ENCODE peak calls at places on chromosomes 13 and 19, in seven cellular contexts. M, B, N, C, L, O and X are unnamed samples.

GRCh38 chr19:18802354-18802753 is 11.2 kb upstream of the COMP start:
- DNase-seq in M (no peak), C (no peak), B (no peak), L (no peak), O (peak; percentile 25), N (no peak), X (no peak)

GRCh38 chr19:40578442-40578908 is 1.8 kb downstream of the SHKBP1 start:
- DNase-seq in M (no peak), L (no peak), N (peak; percentile 40), O (peak; percentile 90), C (peak; percentile 49), B (no peak), X (no peak)

GRCh38 chr19:49492573-49493411 is 3.4 kb upstream of the RPS11 start:
- DNase-seq in M (no peak), N (peak; percentile 65), B (no peak), C (no peak), L (no peak), O (peak; percentile 73), X (no peak)

GRCh38 chr19:30799854-30800755 is 427.9 kb downstream of the ZNF536 start:
- DNase-seq in O (peak; percentile 57), C (no peak), L (peak; percentile 18), N (no peak), M (no peak), B (no peak), X (no peak)

GRCh38 chr13:51246005-51246404 is 23.8 kb downstream of the FAM124A start:
- DNase-seq in O (no peak), C (no peak), L (no peak), B (no peak), M (no peak), N (no peak), X (no peak)

GRCh38 chr13:112627161-112627560 is 39.2 kb upstream of the TUBGCP3 start:
- DNase-seq in L (no peak), B (no peak), N (no peak), C (no peak), M (no peak), O (no peak), X (no peak)

GRCh38 chr19:23070353-23070781 is 46.5 kb upstream of the ZNF730 start:
- DNase-seq in M (no peak), B (no peak), C (peak; percentile 76), N (peak; percentile 59), L (no peak), O (peak; percentile 35), X (no peak)

GRCh38 chr13:43300817-43301216 is 277.4 kb downstream of the DNAJC15 start:
- DNase-seq in L (no peak), O (no peak), B (peak; percentile 72), C (no peak), N (peak; percentile 77), M (no peak), X (no peak)

GRCh38 chr19:7637374-7638256 is 705 bp downstream of the STXBP2 start:
- DNase-seq in L (peak; percentile 49), M (no peak), C (peak; percentile 47), O (peak; percentile 93), N (no peak), B (no peak), X (no peak)

GRCh38 chr19:24099829-24100228 is 12.8 kb downstream of the ZNF254 start:
- DNase-seq in C (peak; percentile 38), O (no peak), L (no peak), B (no peak), M (no peak), N (no peak), X (no peak)

GRCh38 chr19:39516270-39516669 is 1.3 kb downstream of the SELENOV start:
- DNase-seq in O (no peak), M (no peak), L (no peak), N (no peak), B (no peak), C (no peak), X (no peak)

GRCh38 chr19:12973236-12973635 is 3.9 kb downstream of the DAND5 start:
- DNase-seq in B (no peak), N (no peak), O (no peak), C (no peak), L (no peak), M (no peak), X (no peak)

GRCh38 chr13:77859450-77859849 is 59.2 kb downstream of the EDNRB start:
- DNase-seq in O (no peak), L (no peak), B (peak; percentile 93), C (peak; percentile 47), M (no peak), N (peak; percentile 96), X (no peak)

GRCh38 chr13:42022796-42023493 is 25.5 kb upstream of the DGKH start:
- DNase-seq in M (no peak), O (no peak), C (no peak), L (no peak), N (peak; percentile 82), B (no peak), X (no peak)

GRCh38 chr13:40974460-40975407 is 44.4 kb downstream of the ELF1 start:
- DNase-seq in C (peak; percentile 82), O (peak; percentile 81), L (no peak), M (no peak), N (peak; percentile 60), B (no peak), X (no peak)

GRCh38 chr19:28397311-28397710 is 815.6 kb downstream of the UQCRFS1 start:
- DNase-seq in N (no peak), C (no peak), B (no peak), M (no peak), L (no peak), O (no peak), X (no peak)

GRCh38 chr19:10353793-10354391 is 14.5 kb upstream of the ICAM3 start:
- DNase-seq in L (no peak), B (no peak), O (peak; percentile 84), M (peak; percentile 32), N (peak; percentile 41), C (peak; percentile 50), X (no peak)

GRCh38 chr19:32824906-32825608 is 44.5 kb downstream of the SLC7A9 start:
- DNase-seq in O (no peak), N (no peak), M (no peak), L (no peak), C (no peak), B (no peak), X (no peak)

GRCh38 chr19:50252111-50252886 is 48.9 kb downstream of the MYH14 start:
- DNase-seq in M (peak; percentile 6), N (peak; percentile 29), O (peak; percentile 56), B (no peak), C (peak; percentile 13), L (no peak), X (no peak)

GRCh38 chr13:91347212-91347995 is at the start of gene MIR17HG:
- DNase-seq in N (peak; percentile 75), B (no peak), O (peak; percentile 100), M (peak; percentile 87), C (peak; percentile 85), L (peak; percentile 92), X (peak; percentile 38)

GRCh38 chr13:91349992-91350911 is 2.8 kb downstream of the MIR17HG start:
- DNase-seq in N (no peak), O (peak; percentile 73), M (no peak), C (no peak), B (no peak), L (no peak), X (no peak)

GRCh38 chr13:91348906-91349435 is 1.5 kb downstream of the MIR17HG start:
- DNase-seq in B (peak; percentile 60), O (peak; percentile 100), N (peak; percentile 81), L (peak; percentile 90), M (peak; percentile 88), C (peak; percentile 90), X (peak; percentile 39)

GRCh38 chr13:91346848-91347211 is 657 bp upstream of the MIR17HG start:
- DNase-seq in M (peak; percentile 13), N (no peak), O (peak; percentile 86), L (peak; percentile 23), B (no peak), C (peak; percentile 27), X (no peak)

GRCh38 chr13:91347996-91348905 is 764 bp downstream of the MIR17HG start:
- DNase-seq in N (no peak), B (no peak), C (peak; percentile 53), O (peak; percentile 90), L (peak; percentile 34), M (peak; percentile 66), X (no peak)
- TF ChIP-seq CTCF in N (no peak), B (no peak), C (no peak), O (no peak), L (no peak), M (no peak), X (no peak)

DNA sequence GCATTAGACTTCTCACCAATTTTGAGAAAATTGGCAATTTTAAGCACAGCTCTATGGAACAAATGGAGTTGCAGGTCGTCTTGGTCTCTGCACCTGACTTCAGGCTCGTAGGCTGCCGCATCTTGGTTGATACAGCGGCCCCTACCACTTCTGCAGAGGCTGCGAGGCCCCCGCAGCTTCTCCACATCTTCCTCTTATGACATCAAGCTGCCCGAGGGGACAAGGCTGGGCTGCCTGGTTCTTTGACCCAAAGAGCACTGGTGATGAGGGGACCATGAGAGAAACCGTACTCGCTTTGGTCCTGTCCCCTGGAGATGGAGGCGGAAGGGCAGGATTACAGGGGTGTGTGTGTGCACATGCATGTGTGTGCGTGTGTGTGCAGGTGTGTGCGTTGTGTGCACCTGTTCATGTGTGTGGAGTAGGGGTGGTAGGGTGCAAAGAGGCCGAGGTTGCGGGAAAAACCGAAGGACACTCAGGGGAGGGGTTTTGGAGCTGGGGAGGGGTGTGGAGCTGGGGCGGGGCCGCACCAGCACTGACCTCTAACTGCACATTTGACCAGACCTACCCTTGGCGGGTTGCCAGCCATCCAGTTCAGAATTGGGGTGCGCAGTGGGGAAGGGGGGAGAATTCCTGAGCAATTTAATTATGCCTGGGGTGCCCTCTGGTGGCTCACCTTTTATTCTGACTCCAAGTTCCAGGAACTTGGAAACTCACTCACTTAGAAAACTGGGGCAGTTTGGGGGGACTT is 65.1 kb upstream of the ARHGEF7 start:
- DNase-seq in O (peak; percentile 72), C (peak; percentile 44), B (no peak), N (peak; percentile 34), M (no peak), L (no peak), X (no peak)
- TF ChIP-seq CTCF in O (peak; percentile 54), C (peak; percentile 74), B (peak; percentile 55), N (peak; percentile 45), M (no peak), L (peak; percentile 16), X (peak; percentile 22)

DNA sequence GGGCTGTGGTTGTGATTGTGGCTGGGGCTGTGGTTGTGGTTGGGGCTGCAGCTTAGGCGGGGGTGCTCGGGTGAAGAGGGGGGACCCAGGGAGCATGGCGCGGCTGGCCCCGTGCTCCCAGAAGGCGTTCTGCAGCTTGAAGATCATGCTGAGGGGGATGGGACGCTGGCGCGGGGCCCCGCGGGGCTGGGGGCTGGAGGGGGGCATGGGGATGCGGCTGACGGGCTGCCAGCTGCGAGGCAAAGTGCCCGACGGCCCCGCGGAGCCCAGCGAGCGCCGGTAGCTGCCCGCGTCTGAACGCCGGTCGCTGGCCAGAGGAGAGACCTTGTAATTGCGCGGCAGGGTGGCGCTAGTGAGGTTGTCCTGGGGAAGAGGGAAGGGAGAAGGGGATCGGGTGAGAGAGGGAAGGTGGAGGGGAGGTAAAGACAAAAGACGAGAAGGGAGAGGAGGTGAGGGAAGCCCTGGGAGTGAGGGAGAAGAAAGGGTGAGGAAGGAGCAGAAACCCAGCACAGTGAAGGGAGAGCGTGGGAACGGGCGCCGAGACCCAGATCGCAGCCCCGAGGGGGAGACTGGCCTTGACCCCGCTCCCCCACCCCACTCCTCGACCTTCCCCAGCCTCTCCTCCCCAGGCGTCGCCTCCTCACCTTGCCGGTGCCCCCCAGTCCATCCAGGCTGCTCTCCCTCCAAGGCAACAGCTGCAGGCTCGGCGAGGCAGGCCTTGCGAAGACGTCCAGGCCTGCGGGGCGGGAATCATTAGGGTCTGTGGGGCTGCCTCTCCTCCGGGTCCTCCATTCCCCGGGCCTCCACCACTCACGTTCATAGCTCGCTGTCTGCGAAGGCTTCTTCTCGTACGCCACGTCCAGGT is 9.1 kb downstream of the PPP1R13L start:
- DNase-seq in M (no peak), N (no peak), O (no peak), B (no peak), L (no peak), C (no peak), X (no peak)
- TF ChIP-seq CTCF in M (no peak), N (no peak), O (no peak), B (no peak), L (no peak), C (peak; percentile 8), X (no peak)

GRCh38 chr19:4401482-4402170 is 814 bp upstream of the CHAF1A start:
- DNase-seq in B (no peak), O (no peak), C (no peak), N (no peak), L (no peak), M (no peak), X (no peak)
- TF ChIP-seq CTCF in B (no peak), O (no peak), C (no peak), N (no peak), L (no peak), M (no peak), X (no peak)